ENCODE peak calls at places on chromosomes 13 and 19, in four cellular contexts. One of them, this sample, is unnamed.

GRCh38 chr13:105144936-105145335 is 1390.5 kb downstream of the EFNB2 start:
- DNase-seq in heart right ventricle: no peak
- DNase-seq in GM04503: no peak
- DNase-seq in stimulated activated CD8-positive, alpha-beta memory T cell treated with anti-CD3 and anti-CD28 coated beads, Interleukin-2, amount 100 ng/mL, for 48 hours: no peak
- DNase-seq in this sample: no peak

GRCh38 chr13:50626031-50626643 is 217.4 kb downstream of the DLEU7 start:
- DNase-seq in heart right ventricle: no peak
- DNase-seq in GM04503: peak; percentile 68
- DNase-seq in stimulated activated CD8-positive, alpha-beta memory T cell treated with anti-CD3 and anti-CD28 coated beads, Interleukin-2, amount 100 ng/mL, for 48 hours: no peak
- DNase-seq in this sample: no peak

GRCh38 chr19:3809881-3810707 is 23.9 kb upstream of the MATK start:
- DNase-seq in GM04503: no peak
- DNase-seq in heart right ventricle: no peak
- DNase-seq in stimulated activated CD8-positive, alpha-beta memory T cell treated with anti-CD3 and anti-CD28 coated beads, Interleukin-2, amount 100 ng/mL, for 48 hours: no peak
- DNase-seq in this sample: no peak

GRCh38 chr19:1862424-1863307 is 713 bp downstream of the KLF16 start:
- DNase-seq in stimulated activated CD8-positive, alpha-beta memory T cell treated with anti-CD3 and anti-CD28 coated beads, Interleukin-2, amount 100 ng/mL, for 48 hours: no peak
- DNase-seq in heart right ventricle: peak; percentile 61
- DNase-seq in GM04503: no peak
- DNase-seq in this sample: peak; percentile 80

GRCh38 chr13:28820099-28821051 is at the start of gene MTUS2:
- DNase-seq in GM04503: no peak
- DNase-seq in stimulated activated CD8-positive, alpha-beta memory T cell treated with anti-CD3 and anti-CD28 coated beads, Interleukin-2, amount 100 ng/mL, for 48 hours: no peak
- DNase-seq in heart right ventricle: no peak
- DNase-seq in this sample: peak; percentile 49

GRCh38 chr13:36428083-36428482 is 4.2 kb upstream of the CCNA1 start:
- DNase-seq in heart right ventricle: no peak
- DNase-seq in stimulated activated CD8-positive, alpha-beta memory T cell treated with anti-CD3 and anti-CD28 coated beads, Interleukin-2, amount 100 ng/mL, for 48 hours: no peak
- DNase-seq in GM04503: no peak
- DNase-seq in this sample: no peak

GRCh38 chr13:85093808-85094207 is 705.4 kb downstream of the SLITRK6 start:
- DNase-seq in GM04503: no peak
- DNase-seq in stimulated activated CD8-positive, alpha-beta memory T cell treated with anti-CD3 and anti-CD28 coated beads, Interleukin-2, amount 100 ng/mL, for 48 hours: no peak
- DNase-seq in heart right ventricle: no peak
- DNase-seq in this sample: peak; percentile 34

GRCh38 chr19:719081-719512 is 10.4 kb downstream of the PALM start:
- DNase-seq in stimulated activated CD8-positive, alpha-beta memory T cell treated with anti-CD3 and anti-CD28 coated beads, Interleukin-2, amount 100 ng/mL, for 48 hours: no peak
- DNase-seq in GM04503: no peak
- DNase-seq in heart right ventricle: peak; percentile 66
- DNase-seq in this sample: peak; percentile 91

GRCh38 chr13:50670847-50671542 is 172.5 kb downstream of the DLEU7 start:
- DNase-seq in GM04503: no peak
- DNase-seq in stimulated activated CD8-positive, alpha-beta memory T cell treated with anti-CD3 and anti-CD28 coated beads, Interleukin-2, amount 100 ng/mL, for 48 hours: no peak
- DNase-seq in heart right ventricle: no peak
- DNase-seq in this sample: no peak

GRCh38 chr13:101965096-101965495 is 436.8 kb downstream of the FGF14 start:
- DNase-seq in heart right ventricle: no peak
- DNase-seq in GM04503: no peak
- DNase-seq in stimulated activated CD8-positive, alpha-beta memory T cell treated with anti-CD3 and anti-CD28 coated beads, Interleukin-2, amount 100 ng/mL, for 48 hours: no peak
- DNase-seq in this sample: no peak

GRCh38 chr19:18399008-18399407 is 1.6 kb upstream of the LRRC25 start:
- DNase-seq in GM04503: no peak
- DNase-seq in heart right ventricle: no peak
- DNase-seq in stimulated activated CD8-positive, alpha-beta memory T cell treated with anti-CD3 and anti-CD28 coated beads, Interleukin-2, amount 100 ng/mL, for 48 hours: no peak
- DNase-seq in this sample: peak; percentile 62

GRCh38 chr13:95784161-95784880 is 107.4 kb downstream of the DNAJC3 start:
- DNase-seq in stimulated activated CD8-positive, alpha-beta memory T cell treated with anti-CD3 and anti-CD28 coated beads, Interleukin-2, amount 100 ng/mL, for 48 hours: no peak
- DNase-seq in GM04503: peak; percentile 55
- DNase-seq in heart right ventricle: no peak
- DNase-seq in this sample: no peak

GRCh38 chr13:24167666-24168391 is 7.3 kb downstream of the SPATA13 start:
- DNase-seq in GM04503: no peak
- DNase-seq in heart right ventricle: no peak
- DNase-seq in stimulated activated CD8-positive, alpha-beta memory T cell treated with anti-CD3 and anti-CD28 coated beads, Interleukin-2, amount 100 ng/mL, for 48 hours: no peak
- DNase-seq in this sample: no peak

GRCh38 chr13:93690139-93690538 is 463.5 kb downstream of the GPC6 start:
- DNase-seq in heart right ventricle: no peak
- DNase-seq in stimulated activated CD8-positive, alpha-beta memory T cell treated with anti-CD3 and anti-CD28 coated beads, Interleukin-2, amount 100 ng/mL, for 48 hours: no peak
- DNase-seq in GM04503: no peak
- DNase-seq in this sample: no peak

GRCh38 chr13:95660981-95661581 is 15.9 kb upstream of the DNAJC3 start:
- DNase-seq in heart right ventricle: no peak
- DNase-seq in GM04503: no peak
- DNase-seq in stimulated activated CD8-positive, alpha-beta memory T cell treated with anti-CD3 and anti-CD28 coated beads, Interleukin-2, amount 100 ng/mL, for 48 hours: no peak
- DNase-seq in this sample: no peak

GRCh38 chr19:15418112-15418587 is 638 bp downstream of the AKAP8L start:
- DNase-seq in GM04503: no peak
- DNase-seq in heart right ventricle: no peak
- DNase-seq in stimulated activated CD8-positive, alpha-beta memory T cell treated with anti-CD3 and anti-CD28 coated beads, Interleukin-2, amount 100 ng/mL, for 48 hours: no peak
- DNase-seq in this sample: no peak

GRCh38 chr13:88744289-88744688 is 1073.1 kb downstream of the SLITRK5 start:
- DNase-seq in stimulated activated CD8-positive, alpha-beta memory T cell treated with anti-CD3 and anti-CD28 coated beads, Interleukin-2, amount 100 ng/mL, for 48 hours: no peak
- DNase-seq in heart right ventricle: no peak
- DNase-seq in GM04503: no peak
- DNase-seq in this sample: no peak

GRCh38 chr19:5691205-5691929 is 1.3 kb downstream of the RPL36 start:
- DNase-seq in stimulated activated CD8-positive, alpha-beta memory T cell treated with anti-CD3 and anti-CD28 coated beads, Interleukin-2, amount 100 ng/mL, for 48 hours: peak; percentile 57
- DNase-seq in GM04503: no peak
- DNase-seq in heart right ventricle: peak; percentile 70
- DNase-seq in this sample: peak; percentile 93

GRCh38 chr13:73898276-73898675 is 235.9 kb downstream of the KLF12 start:
- DNase-seq in stimulated activated CD8-positive, alpha-beta memory T cell treated with anti-CD3 and anti-CD28 coated beads, Interleukin-2, amount 100 ng/mL, for 48 hours: no peak
- DNase-seq in heart right ventricle: no peak
- DNase-seq in GM04503: no peak
- DNase-seq in this sample: no peak